ENCODE peak calls at places on chromosomes 13 and 19, in seven cellular contexts. C is heart right ventricle; A is CD8-positive, alpha-beta memory T cell; T is left ventricle myocardium inferior; L is PC-9; Y is AG04450; Z is SJSA1. N is an unnamed sample.

GRCh38 chr13:107342747-107343146 is 774.8 kb upstream of the ARGLU1 start:
- DNase-seq in C (no peak), A (no peak), T (no peak), L (no peak), Y (no peak), Z (no peak), N (no peak)

GRCh38 chr13:77298403-77298802 is 28.5 kb downstream of the MYCBP2 start:
- DNase-seq in C (no peak), A (no peak), T (no peak), L (no peak), Y (no peak), Z (no peak), N (no peak)

GRCh38 chr19:1651061-1651547 is 1.3 kb downstream of the TCF3 start:
- DNase-seq in C (no peak), A (peak; percentile 55), T (no peak), L (no peak), Y (no peak), Z (no peak), N (peak; percentile 88)

GRCh38 chr19:44685877-44686276 is 13.1 kb upstream of the CEACAM16 start:
- DNase-seq in C (peak; percentile 34), A (no peak), T (no peak), L (no peak), Y (no peak), Z (no peak), N (no peak)

GRCh38 chr19:24051516-24051915 is 35.5 kb upstream of the ZNF254 start:
- DNase-seq in C (no peak), A (no peak), T (no peak), L (no peak), Y (no peak), Z (no peak), N (no peak)

GRCh38 chr13:79679334-79679733 is 198.4 kb downstream of the NDFIP2 start:
- DNase-seq in C (peak; percentile 77), A (no peak), T (peak; percentile 51), L (peak; percentile 45), Y (peak; percentile 26), Z (peak; percentile 76), N (peak; percentile 13)

GRCh38 chr13:101942535-101943157 is 459.2 kb downstream of the FGF14 start:
- DNase-seq in C (no peak), A (no peak), T (no peak), L (no peak), Y (no peak), Z (no peak), N (no peak)

GRCh38 chr13:48404952-48405351 is 8.0 kb downstream of the LPAR6 start:
- DNase-seq in C (no peak), A (no peak), T (no peak), L (no peak), Y (no peak), Z (no peak), N (no peak)

GRCh38 chr19:3836887-3837286 is 32.0 kb downstream of the ZFR2 start:
- DNase-seq in C (no peak), A (no peak), T (no peak), L (no peak), Y (no peak), Z (no peak), N (no peak)

GRCh38 chr19:33040994-33041827 is 23.5 kb downstream of the RHPN2 start:
- DNase-seq in C (no peak), A (no peak), T (no peak), L (peak; percentile 86), Y (no peak), Z (peak; percentile 93), N (no peak)

GRCh38 chr19:45791744-45792481 is 732 bp downstream of the DMWD start:
- DNase-seq in C (no peak), A (no peak), T (no peak), L (no peak), Y (no peak), Z (no peak), N (no peak)

GRCh38 chr13:36819064-36819810 is at the start of gene RFXAP:
- DNase-seq in C (peak; percentile 88), A (peak; percentile 90), T (peak; percentile 90), L (peak; percentile 80), Y (peak; percentile 66), Z (peak; percentile 81), N (peak; percentile 65)

GRCh38 chr13:36817996-36818395 is 1.0 kb upstream of the RFXAP start:
- DNase-seq in C (no peak), A (no peak), T (no peak), L (no peak), Y (no peak), Z (no peak), N (no peak)

GRCh38 chr13:36818483-36819063 is 449 bp upstream of the RFXAP start:
- DNase-seq in C (no peak), A (no peak), T (no peak), L (no peak), Y (no peak), Z (no peak), N (no peak)

GRCh38 chr13:36819811-36820140 is 754 bp downstream of the RFXAP start:
- DNase-seq in C (peak; percentile 10), A (peak; percentile 9), T (no peak), L (peak; percentile 14), Y (no peak), Z (peak; percentile 34), N (no peak)

DNA sequence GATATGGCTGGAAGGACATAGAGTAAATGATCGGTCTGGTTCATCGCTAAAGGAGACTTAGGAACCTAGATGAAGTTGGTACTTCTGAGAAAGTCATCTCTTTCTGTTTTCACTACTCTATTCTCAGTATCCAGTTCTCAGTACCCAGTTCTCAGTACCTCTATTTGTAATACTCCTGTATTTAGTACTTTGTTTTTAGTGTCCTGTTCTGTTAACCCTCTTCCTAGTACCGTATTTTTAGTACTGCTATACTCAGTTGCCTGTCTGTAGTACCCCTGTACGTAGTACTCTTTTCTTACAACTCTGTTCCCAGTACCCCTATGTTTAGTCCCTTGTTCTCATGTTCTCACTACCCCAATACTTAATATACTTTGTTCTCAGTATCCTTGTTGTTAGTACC is 1.2 kb downstream of the RFXAP start:
- DNase-seq in C (no peak), A (no peak), T (no peak), L (no peak), Y (no peak), Z (no peak), N (peak; percentile 36)
- H3K4me3 ChIP-seq in C (peak overlapping the region; percentile 81), A (peak overlapping the region; percentile 97), T (peak overlapping the region; percentile 93), L (peak overlapping the region; percentile 90), Y (peak overlapping the region; percentile 80), Z (peak overlapping the region; percentile 78), N (peak overlapping the region; percentile 83)

GRCh38 chr13:110716235-110716505 is 2.7 kb downstream of the ING1 start:
- DNase-seq in C (no peak), A (no peak), T (no peak), L (peak; percentile 26), Y (no peak), Z (no peak), N (no peak)
- H3K4me3 ChIP-seq in C (peak overlapping the region; percentile 92), A (peak overlapping the region; percentile 70), T (peak overlapping the region; percentile 82), L (peak overlapping the region; percentile 95), Y (peak overlapping the region; percentile 90), Z (peak overlapping the region; percentile 78), N (peak overlapping the region; percentile 87)

GRCh38 chr19:57712222-57712621 is 3.2 kb upstream of the ZNF154 start:
- DNase-seq in C (no peak), A (no peak), T (no peak), L (no peak), Y (no peak), Z (no peak), N (no peak)

GRCh38 chr19:57708641-57709354 is at the start of gene ZNF154:
- DNase-seq in C (peak; percentile 63), A (peak; percentile 27), T (peak; percentile 21), L (no peak), Y (peak; percentile 29), Z (no peak), N (peak; percentile 13)

GRCh38 chr19:57701625-57702024 is 7.4 kb downstream of the ZNF154 start:
- DNase-seq in C (no peak), A (no peak), T (no peak), L (no peak), Y (no peak), Z (no peak), N (no peak)

GRCh38 chr19:57709616-57710015 is 612 bp upstream of the ZNF154 start:
- DNase-seq in C (no peak), A (no peak), T (no peak), L (no peak), Y (no peak), Z (no peak), N (no peak)

DNA sequence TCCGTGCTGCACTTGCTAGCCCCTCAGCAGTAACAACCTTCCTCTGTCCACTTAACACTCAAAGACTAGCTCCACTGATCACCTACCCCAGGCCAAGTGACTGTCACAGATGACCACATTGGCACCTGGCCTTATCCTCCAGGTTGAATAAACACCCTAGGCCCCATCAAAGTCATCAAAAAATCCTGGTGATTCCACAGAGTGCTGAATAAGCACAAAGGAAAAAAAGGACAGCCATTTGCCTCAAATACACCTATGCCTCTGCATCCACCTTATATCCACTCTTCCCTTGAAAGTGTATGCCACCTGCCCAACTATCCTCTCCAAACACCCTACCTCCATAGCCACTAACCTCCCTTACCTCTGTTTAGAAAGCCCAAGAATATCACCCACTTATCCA is 2.7 kb downstream of the ZNF154 start:
- DNase-seq in C (no peak), A (no peak), T (no peak), L (no peak), Y (no peak), Z (no peak), N (no peak)
- H3K4me3 ChIP-seq in C (no peak overlapping the region), A (no peak overlapping the region), T (no peak overlapping the region), L (no peak overlapping the region), Y (no peak overlapping the region), Z (no peak overlapping the region), N (no peak overlapping the region)

DNA sequence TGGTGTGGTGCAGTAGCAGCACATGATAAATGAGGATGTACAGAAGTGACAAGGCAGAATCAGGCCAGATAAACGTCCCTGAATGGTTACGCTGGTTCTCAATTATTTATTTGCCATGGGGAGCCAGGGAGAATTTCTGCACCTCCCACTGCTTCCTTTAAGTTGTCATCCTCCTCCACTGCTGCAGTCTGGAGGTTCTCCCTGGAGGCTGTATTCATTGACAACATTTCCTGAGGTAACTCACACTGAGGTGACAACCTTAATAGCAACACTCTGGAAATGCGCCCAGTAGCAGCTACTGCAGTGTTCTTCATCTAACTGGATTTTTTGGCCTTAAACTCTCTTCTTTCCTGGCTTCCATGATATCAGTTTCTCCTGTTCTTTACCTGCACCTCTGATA is 308.9 kb upstream of the SLITRK1 start:
- DNase-seq in C (no peak), A (no peak), T (no peak), L (no peak), Y (no peak), Z (no peak), N (no peak)
- H3K4me3 ChIP-seq in C (no peak overlapping the region), A (no peak overlapping the region), T (no peak overlapping the region), L (no peak overlapping the region), Y (no peak overlapping the region), Z (no peak overlapping the region), N (no peak overlapping the region)

DNA sequence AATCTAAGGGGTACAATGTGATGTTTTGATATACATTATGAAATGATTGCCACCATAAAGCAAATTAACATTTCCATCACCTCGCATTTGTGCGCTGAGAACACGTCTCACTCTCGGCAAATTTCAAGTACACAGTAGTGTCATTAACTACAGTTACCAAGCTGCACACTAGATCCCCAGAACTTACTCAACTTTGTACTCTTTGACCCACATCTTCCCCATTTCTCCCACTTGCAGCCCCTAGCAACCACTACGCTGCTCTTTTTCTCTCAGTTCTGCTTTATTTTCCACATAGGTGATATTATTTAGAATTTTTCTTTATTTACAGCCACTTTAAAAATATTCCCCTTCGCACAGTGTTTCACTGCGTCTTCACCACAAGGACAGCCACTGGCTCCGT is 486.4 kb downstream of the UQCRFS1 start:
- DNase-seq in C (no peak), A (no peak), T (no peak), L (no peak), Y (no peak), Z (no peak), N (no peak)
- H3K4me3 ChIP-seq in C (no peak overlapping the region), A (no peak overlapping the region), T (no peak overlapping the region), L (no peak overlapping the region), Y (no peak overlapping the region), Z (no peak overlapping the region), N (no peak overlapping the region)

N was measured in GM12864.